ENCODE peak calls at places on chromosomes 1 and 21, in seven cellular contexts. X, L, O, U, H, P and Z are unnamed samples.

GRCh38 chr1:209389258-209389657 is 194.3 kb upstream of the CAMK1G start:
- DNase-seq in L (peak; percentile 51), U (no peak), O (peak; percentile 97), H (peak; percentile 92), P (no peak), X (no peak), Z (no peak)

GRCh38 chr1:97186381-97186780 is 464.8 kb downstream of the PTBP2 start:
- DNase-seq in X (no peak), H (no peak), P (no peak), U (no peak), L (peak; percentile 19), O (peak; percentile 19), Z (no peak)

GRCh38 chr1:229148041-229148671 is 122.8 kb upstream of the RAB4A start:
- DNase-seq in X (no peak), U (no peak), O (peak; percentile 15), P (no peak), L (peak; percentile 72), H (no peak), Z (no peak)

GRCh38 chr1:26787381-26787705 is 407 bp upstream of the PIGV start:
- DNase-seq in L (peak; percentile 69), O (no peak), X (no peak), P (peak; percentile 80), H (no peak), U (no peak), Z (no peak)

GRCh38 chr1:65881070-65881594 is 88.4 kb downstream of the PDE4B start:
- DNase-seq in O (peak; percentile 13), L (peak; percentile 2), P (no peak), H (no peak), X (no peak), U (no peak), Z (no peak)

GRCh38 chr1:231187556-231187955 is 25.7 kb downstream of the TRIM67 start:
- DNase-seq in P (no peak), L (no peak), X (no peak), H (no peak), U (peak; percentile 95), O (no peak), Z (peak; percentile 74)

GRCh38 chr1:17097125-17097524 is 22.1 kb downstream of the PADI2 start:
- DNase-seq in U (no peak), H (no peak), P (no peak), X (no peak), O (no peak), L (no peak), Z (no peak)

GRCh38 chr21:45724345-45724961 is 80.9 kb downstream of the PCBP3 start:
- DNase-seq in U (peak; percentile 13), H (no peak), X (no peak), O (no peak), P (no peak), L (no peak), Z (no peak)

GRCh38 chr1:161069201-161069685 is 448 bp downstream of the ARHGAP30 start:
- DNase-seq in P (no peak), O (no peak), H (no peak), X (no peak), U (no peak), L (no peak), Z (no peak)

GRCh38 chr1:212234431-212235298 is 50.5 kb upstream of the PPP2R5A start:
- DNase-seq in P (no peak), H (peak; percentile 82), X (peak; percentile 4), L (peak; percentile 95), O (peak; percentile 96), U (no peak), Z (no peak)

GRCh38 chr1:35851175-35851869 is 31.7 kb upstream of the AGO1 start:
- DNase-seq in H (no peak), L (peak; percentile 75), P (no peak), O (no peak), X (no peak), U (peak; percentile 8), Z (no peak)